ENCODE peak calls at places on chromosomes 6 and 20, in ten cellular contexts. V, J, W, Y, I, R, N, L, M and K are unnamed samples.

GRCh38 chr20:9359561-9360308 is 154.7 kb upstream of the LAMP5 start:
- DNase-seq in V (peak), W (no peak), M (peak), L (peak), I (peak), Y (no peak), N (peak), J (peak), R (peak), K (peak)

GRCh38 chr6:41636803-41637178 is 1.5 kb upstream of the MDFI start:
- DNase-seq in V (peak), N (peak), L (no peak), M (no peak), R (no peak), I (no peak), Y (no peak), W (no peak), J (peak), K (no peak)

GRCh38 chr20:35508493-35509218 is 20.8 kb downstream of the C20orf173 start:
- DNase-seq in L (no peak), R (no peak), J (no peak), V (no peak), W (no peak), N (no peak), I (no peak), Y (no peak), M (no peak), K (no peak)

GRCh38 chr20:25297141-25297905 is 49.4 kb downstream of the PYGB start:
- DNase-seq in J (peak), L (no peak), W (no peak), N (no peak), Y (no peak), I (no peak), M (no peak), V (no peak), R (no peak), K (no peak)

GRCh38 chr20:62246431-62246830 is 8.1 kb downstream of the OSBPL2 start:
- DNase-seq in J (no peak), M (no peak), R (no peak), L (no peak), W (no peak), Y (no peak), I (no peak), V (no peak), N (no peak), K (no peak)

GRCh38 chr6:158040051-158040803 is 58.6 kb downstream of the SYNJ2 start:
- DNase-seq in R (no peak), I (no peak), N (peak), M (no peak), Y (no peak), W (no peak), L (no peak), J (peak), V (no peak), K (no peak)

GRCh38 chr6:144955853-144956252 is 670.7 kb downstream of the UTRN start:
- DNase-seq in V (no peak), W (no peak), J (peak), N (peak), Y (no peak), I (no peak), M (no peak), R (no peak), L (no peak), K (no peak)

GRCh38 chr6:79719248-79719975 is 88.3 kb downstream of the SH3BGRL2 start:
- DNase-seq in R (no peak), M (no peak), N (peak), W (no peak), Y (no peak), J (peak), V (peak), I (no peak), L (no peak), K (no peak)

GRCh38 chr6:89353702-89354392 is 1.3 kb upstream of the UBE2J1 start:
- DNase-seq in W (no peak), J (no peak), V (no peak), N (no peak), L (peak), I (no peak), R (peak), Y (no peak), M (peak), K (no peak)

GRCh38 chr20:52820641-52821292 is 151.4 kb upstream of the TSHZ2 start:
- DNase-seq in V (no peak), J (no peak), W (no peak), R (no peak), L (no peak), N (no peak), I (no peak), M (no peak), Y (no peak), K (no peak)

GRCh38 chr6:109008537-109008950 is 86.1 kb downstream of the SESN1 start:
- DNase-seq in Y (no peak), L (no peak), N (peak), I (no peak), W (peak), M (no peak), R (no peak), J (no peak), V (no peak), K (no peak)

GRCh38 chr6:43054206-43054943 is 724 bp upstream of the CUL7 start:
- DNase-seq in M (no peak), I (no peak), W (no peak), V (no peak), L (no peak), R (no peak), Y (no peak), N (no peak), J (no peak), K (no peak)